ENCODE peak calls at places on chromosomes 11 and 22, in ten cellular contexts. U, E, S, D, C, L, F, I, B and J are unnamed samples.

GRCh38 chr22:27632451-27633295 is 168.9 kb downstream of the MN1 start:
- DNase-seq in C (no peak), B (no peak), D (no peak), E (no peak), F (no peak), L (no peak), I (no peak), U (no peak), S (no peak), J (no peak)

GRCh38 chr11:96061094-96061493 is 137.2 kb upstream of the MTMR2 start:
- DNase-seq in E (no peak), S (no peak), D (no peak), B (no peak), F (no peak), U (no peak), C (no peak), L (no peak), I (no peak), J (peak; percentile 35)

GRCh38 chr11:35318977-35319925 is 100.1 kb downstream of the SLC1A2 start:
- DNase-seq in L (no peak), B (no peak), F (peak; percentile 49), U (no peak), D (no peak), I (no peak), C (no peak), S (no peak), E (no peak), J (no peak)

GRCh38 chr11:126132319-126132718 is 69.7 kb upstream of the CDON start:
- DNase-seq in C (no peak), D (no peak), U (no peak), E (no peak), L (no peak), S (no peak), I (peak; percentile 49), F (no peak), B (no peak), J (peak; percentile 63)

GRCh38 chr11:125496465-125496817 is 376 bp upstream of the FEZ1 start:
- DNase-seq in L (no peak), I (no peak), D (no peak), E (peak; percentile 33), B (no peak), S (no peak), F (no peak), U (no peak), C (no peak), J (no peak)

GRCh38 chr11:40293655-40294342 is 1165.7 kb downstream of the LRRC4C start:
- DNase-seq in L (no peak), B (peak; percentile 61), D (peak; percentile 90), E (peak; percentile 90), F (peak; percentile 41), S (peak; percentile 61), C (no peak), I (peak; percentile 82), U (peak; percentile 89), J (peak; percentile 95)

GRCh38 chr22:28604961-28605360 is 74.7 kb downstream of the TTC28 start:
- DNase-seq in U (no peak), F (no peak), C (no peak), D (no peak), L (no peak), E (no peak), B (no peak), S (no peak), I (no peak), J (no peak)

GRCh38 chr11:12284321-12285050 is 92.9 kb upstream of the PARVA start:
- DNase-seq in I (no peak), D (peak; percentile 76), U (peak; percentile 43), S (no peak), B (no peak), F (no peak), L (no peak), C (no peak), E (no peak), J (peak; percentile 64)

GRCh38 chr11:72760543-72761400 is 8.6 kb upstream of the ARAP1 start:
- DNase-seq in U (no peak), L (no peak), E (no peak), B (no peak), D (peak; percentile 35), I (peak; percentile 48), C (no peak), S (no peak), F (no peak), J (peak; percentile 92)

GRCh38 chr11:31813961-31814868 is 3.1 kb upstream of the PAX6 start:
- DNase-seq in D (no peak), B (no peak), L (no peak), S (no peak), C (no peak), U (no peak), I (no peak), E (peak; percentile 63), F (no peak), J (no peak)
- H3K4me3 ChIP-seq in D (no peak overlapping the region), B (no peak overlapping the region), L (peak overlapping the region; percentile 75), S (peak overlapping the region; percentile 23), C (peak overlapping the region; percentile 28), U (no peak overlapping the region), I (no peak overlapping the region), E (peak overlapping the region; percentile 91), F (no peak overlapping the region), J (no peak overlapping the region)

GRCh38 chr11:64090811-64091516 is 55.2 kb downstream of the FLRT1 start:
- DNase-seq in E (peak; percentile 64), S (no peak), C (no peak), F (no peak), L (no peak), B (no peak), I (peak; percentile 41), D (peak; percentile 82), U (no peak), J (peak; percentile 66)
- H3K4me3 ChIP-seq in E (no peak overlapping the region), S (no peak overlapping the region), C (no peak overlapping the region), F (no peak overlapping the region), L (no peak overlapping the region), B (no peak overlapping the region), I (peak overlapping the region; percentile 29), D (no peak overlapping the region), U (no peak overlapping the region), J (no peak overlapping the region)

GRCh38 chr11:32164836-32165235 is 74.0 kb downstream of the RCN1 start:
- DNase-seq in E (no peak), S (no peak), L (no peak), F (no peak), D (no peak), I (no peak), C (no peak), B (no peak), U (no peak), J (no peak)
- H3K4me3 ChIP-seq in E (no peak overlapping the region), S (no peak overlapping the region), L (no peak overlapping the region), F (no peak overlapping the region), D (no peak overlapping the region), I (no peak overlapping the region), C (no peak overlapping the region), B (no peak overlapping the region), U (no peak overlapping the region), J (no peak overlapping the region)

GRCh38 chr11:62856333-62856910 is 17.0 kb upstream of the WDR74 start:
- DNase-seq in F (no peak), L (no peak), D (no peak), S (no peak), U (no peak), I (no peak), B (no peak), E (no peak), C (no peak), J (no peak)
- H3K4me3 ChIP-seq in F (peak overlapping the region; percentile 67), L (peak overlapping the region; percentile 97), D (peak overlapping the region; percentile 76), S (peak overlapping the region; percentile 45), U (peak overlapping the region; percentile 71), I (peak overlapping the region; percentile 80), B (peak overlapping the region; percentile 92), E (peak overlapping the region; percentile 87), C (peak overlapping the region; percentile 98), J (peak overlapping the region; percentile 77)